ENCODE peak calls at places on chromosomes 5 and 9, in eight cellular contexts. K is foreskin fibroblast; C is choroid plexus epithelial cell; V is sciatic nerve; F is neural progenitor cell; S is T-cell; L is activated CD8-positive, alpha-beta memory T cell treated with anti-CD3 and anti-CD28 coated beads for 1 hour; X is activated CD4-positive, alpha-beta T cell treated with anti-CD3 and anti-CD28 coated beads, Interleukin-2, amount 50 U/mL, for 24 hours. D is an unnamed sample.
A peak's percentile ranks its signal among the peaks of the same experiment; 100 is the strongest.

GRCh38 chr5:80275347-80275746 is 19.5 kb upstream of the SERINC5 start:
- DNase-seq in C (peak; percentile 63), V (no peak), X (no peak), F (peak; percentile 57), L (no peak), S (no peak), K (no peak), D (peak; percentile 38)

GRCh38 chr5:139709587-139710369 is 61.6 kb downstream of the CXXC5 start:
- DNase-seq in V (peak; percentile 69), S (no peak), F (no peak), K (no peak), C (peak; percentile 71), L (no peak), X (no peak), D (no peak)

GRCh38 chr5:122154910-122155309 is 25.6 kb downstream of the ZNF474 start:
- DNase-seq in F (no peak), X (no peak), V (no peak), K (peak; percentile 61), C (peak; percentile 97), L (no peak), S (no peak), D (peak; percentile 79)

GRCh38 chr5:107401470-107402085 is 269.2 kb downstream of the EFNA5 start:
- DNase-seq in S (no peak), F (no peak), L (no peak), C (no peak), V (no peak), K (no peak), X (no peak), D (no peak)

GRCh38 chr9:125888220-125888619 is 141.0 kb downstream of the PBX3 start:
- DNase-seq in F (peak; percentile 75), X (no peak), L (no peak), S (no peak), K (peak; percentile 72), C (no peak), V (no peak), D (no peak)

GRCh38 chr9:107759009-107759822 is 269.6 kb upstream of the KLF4 start:
- DNase-seq in F (no peak), K (no peak), V (no peak), L (no peak), S (no peak), C (no peak), X (no peak), D (no peak)

GRCh38 chr9:130043654-130044623 is 950 bp upstream of the FNBP1 start:
- DNase-seq in F (peak; percentile 61), S (no peak), L (no peak), K (peak; percentile 57), V (peak; percentile 76), C (peak; percentile 48), X (no peak), D (peak; percentile 85)

GRCh38 chr5:32210151-32210550 is 36.0 kb upstream of the GOLPH3 start:
- DNase-seq in V (no peak), K (no peak), L (no peak), S (no peak), C (no peak), X (no peak), F (no peak), D (no peak)

GRCh38 chr5:176415240-176416122 is 858 bp downstream of the CLTB start:
- DNase-seq in F (peak; percentile 36), X (no peak), V (no peak), C (no peak), L (no peak), K (peak; percentile 69), S (no peak), D (peak; percentile 54)

GRCh38 chr9:591292-591691 is 250.2 kb upstream of the DMRT1 start:
- DNase-seq in S (no peak), C (no peak), X (no peak), F (no peak), V (no peak), K (no peak), L (no peak), D (peak; percentile 15)